ENCODE peak calls at places on chromosomes 11 and 22, in ten cellular contexts. W is kidney; A is gastrocnemius medialis; R is CD4-positive, alpha-beta T cell; Q is WERI-Rb-1; Z is AG09309; P is IMR-90; E is cardiac fibroblast; I is neural crest cell; C is HFF-Myc. M is an unnamed sample.
A peak's percentile ranks its signal among the peaks of the same experiment; 100 is the strongest.

GRCh38 chr11:126459691-126460404 is 104.4 kb downstream of the ST3GAL4 start:
- DNase-seq in R (no peak), I (no peak), Q (no peak), P (peak; percentile 91), W (no peak), C (peak; percentile 39), Z (peak; percentile 62), A (no peak), E (peak; percentile 67), M (no peak)

GRCh38 chr11:62553839-62554361 is 7.3 kb upstream of the AHNAK start:
- DNase-seq in P (peak; percentile 92), C (no peak), Z (peak; percentile 52), I (no peak), W (no peak), R (no peak), Q (no peak), A (peak; percentile 70), E (no peak), M (no peak)

GRCh38 chr22:24455751-24456426 is 28.5 kb downstream of the ADORA2A start:
- DNase-seq in Q (no peak), R (no peak), A (no peak), C (no peak), I (no peak), W (no peak), P (no peak), Z (no peak), E (peak; percentile 46), M (no peak)

GRCh38 chr11:27694992-27695391 is 5.3 kb downstream of the BDNF start:
- DNase-seq in I (no peak), C (no peak), A (no peak), W (no peak), E (peak; percentile 64), Q (no peak), Z (no peak), P (no peak), R (no peak), M (no peak)

GRCh38 chr11:83157755-83158473 is 983 bp downstream of the PCF11 start:
- DNase-seq in Z (no peak), Q (peak; percentile 46), R (peak; percentile 41), W (peak; percentile 79), C (no peak), P (peak; percentile 33), A (peak; percentile 72), I (peak; percentile 30), E (peak; percentile 62), M (peak; percentile 52)

GRCh38 chr22:19615867-19616581 is 91.8 kb upstream of the CLDN5 start:
- DNase-seq in E (no peak), Q (no peak), R (no peak), W (no peak), Z (no peak), I (no peak), A (no peak), P (no peak), C (no peak), M (no peak)

GRCh38 chr11:1832989-1833365 is 1.8 kb upstream of the SYT8 start:
- DNase-seq in C (no peak), Q (no peak), P (no peak), E (no peak), A (peak; percentile 11), R (no peak), Z (no peak), I (no peak), W (peak; percentile 77), M (no peak)

GRCh38 chr11:35274909-35275807 is 136.2 kb downstream of the CD44 start:
- DNase-seq in C (no peak), P (no peak), Q (no peak), R (no peak), I (no peak), Z (no peak), A (no peak), E (peak; percentile 46), W (no peak), M (no peak)

GRCh38 chr11:27254744-27255446 is 108.1 kb downstream of the CCDC34 start:
- DNase-seq in Q (no peak), W (no peak), R (no peak), E (peak; percentile 79), Z (peak; percentile 58), C (no peak), I (no peak), A (no peak), P (peak; percentile 54), M (no peak)

GRCh38 chr11:1629326-1630185 is at the start of gene KRTAP5-5:
- DNase-seq in A (no peak), E (no peak), P (no peak), I (no peak), Q (no peak), Z (no peak), R (no peak), C (no peak), W (peak; percentile 54), M (no peak)

GRCh38 chr11:44833221-44833620 is 106.5 kb downstream of the TSPAN18 start:
- DNase-seq in A (no peak), Z (no peak), Q (no peak), P (no peak), I (no peak), E (no peak), W (no peak), C (no peak), R (no peak), M (no peak)

GRCh38 chr11:119810478-119811232 is 81.7 kb upstream of the NECTIN1 start:
- DNase-seq in W (no peak), A (no peak), R (no peak), P (no peak), I (no peak), Z (no peak), C (no peak), Q (no peak), E (no peak), M (no peak)

GRCh38 chr11:1091332-1092083 is 16.8 kb downstream of the MUC2 start:
- DNase-seq in W (peak; percentile 4), Q (no peak), A (no peak), I (no peak), E (no peak), C (no peak), Z (no peak), R (no peak), P (no peak), M (peak; percentile 4)

GRCh38 chr11:134687548-134687947 is 275.5 kb upstream of the B3GAT1 start:
- DNase-seq in I (no peak), Z (no peak), E (no peak), Q (no peak), W (no peak), A (no peak), C (no peak), R (no peak), P (no peak), M (no peak)

GRCh38 chr22:31919730-31920129 is 24.6 kb upstream of the YWHAH start:
- DNase-seq in P (no peak), E (no peak), Z (no peak), A (no peak), W (no peak), Q (no peak), C (no peak), I (no peak), R (no peak), M (no peak)

GRCh38 chr22:25202290-25202921 is 2.7 kb downstream of the CRYBB3 start:
- DNase-seq in C (peak; percentile 39), P (peak; percentile 43), W (no peak), Q (peak; percentile 72), I (peak; percentile 72), A (peak; percentile 37), R (peak; percentile 38), Z (peak; percentile 13), E (peak; percentile 69), M (peak; percentile 80)

GRCh38 chr11:116981216-116981887 is 116.9 kb downstream of the SIK3 start:
- DNase-seq in Q (no peak), P (no peak), R (no peak), Z (no peak), I (no peak), W (no peak), A (no peak), C (no peak), E (peak; percentile 28), M (no peak)

DNA sequence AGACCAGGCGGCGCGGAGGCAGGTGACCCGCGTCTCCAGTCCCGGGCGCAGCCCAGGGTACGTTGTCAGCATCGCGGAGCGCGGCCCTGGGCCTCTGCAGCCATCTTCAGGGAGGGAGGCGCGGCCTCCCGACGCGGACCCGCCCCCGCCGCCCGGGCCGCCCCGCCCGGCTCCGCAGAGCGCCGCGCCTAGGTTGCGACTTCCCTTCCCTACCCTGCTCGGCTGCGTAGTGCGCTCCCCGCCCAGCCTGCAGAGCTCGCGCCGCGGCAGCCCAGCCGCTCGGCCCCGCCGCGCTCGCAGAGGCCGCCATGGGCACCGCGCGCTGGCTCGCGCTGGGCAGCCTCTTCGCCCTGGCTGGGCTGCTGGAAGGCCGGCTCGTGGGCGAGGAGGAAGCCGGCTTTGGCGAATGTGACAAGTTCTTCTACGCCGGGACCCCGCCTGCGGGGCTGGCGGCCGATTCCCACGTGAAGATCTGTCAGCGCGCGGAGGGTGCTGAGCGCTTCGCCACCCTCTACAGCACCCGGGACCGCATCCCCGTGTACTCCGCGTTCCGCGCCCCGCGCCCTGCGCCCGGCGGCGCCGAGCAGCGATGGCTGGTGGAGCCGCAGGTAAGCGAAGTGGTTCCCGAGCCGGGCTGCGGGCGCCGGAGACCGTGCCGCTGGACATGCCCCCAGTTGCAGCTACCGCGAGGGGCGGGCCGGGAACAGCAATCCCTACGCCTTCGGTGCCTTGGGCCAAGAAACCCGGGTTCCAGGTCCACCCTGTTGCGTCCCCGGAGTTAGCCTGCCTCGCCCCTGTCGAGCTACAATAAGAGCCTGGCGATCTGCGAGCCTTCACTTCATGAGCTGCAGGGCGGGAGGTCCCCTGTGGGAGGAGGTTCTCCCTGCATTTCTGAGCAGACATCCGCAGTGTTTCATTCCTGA is at the start of gene ENDOD1:
- DNase-seq in C (no peak), Q (peak; percentile 78), I (peak; percentile 66), R (peak; percentile 84), P (peak; percentile 74), Z (no peak), W (peak; percentile 96), E (peak; percentile 87), A (peak; percentile 72), M (peak; percentile 82)
- TF ChIP-seq CTCF in C (no peak), Q (peak; percentile 9), I (peak; percentile 4), R (no peak), P (peak; percentile 2), Z (no peak), W (peak; percentile 0), E (peak; percentile 6), A (peak; percentile 16), M (no peak)

GRCh38 chr11:113725411-113725810 is 19.3 kb upstream of the TMPRSS5 start:
- DNase-seq in Z (no peak), C (no peak), R (no peak), W (no peak), I (no peak), A (no peak), E (no peak), Q (no peak), P (no peak), M (no peak)
- TF ChIP-seq CTCF in Z (peak; percentile 4), C (no peak), R (no peak), W (no peak), I (no peak), A (no peak), E (no peak), Q (no peak), P (no peak), M (no peak)

GRCh38 chr11:95138448-95138847 is 48.8 kb downstream of the ENDOD1 start:
- DNase-seq in A (no peak), Q (no peak), W (no peak), C (no peak), Z (no peak), E (no peak), R (no peak), P (no peak), I (no peak), M (no peak)
- TF ChIP-seq CTCF in A (peak; percentile 19), Q (peak; percentile 42), W (peak; percentile 32), C (no peak), Z (no peak), E (peak; percentile 27), R (no peak), P (peak; percentile 23), I (no peak), M (no peak)

GRCh38 chr11:28939381-28939780 is 831.2 kb downstream of the METTL15 start:
- DNase-seq in Q (no peak), W (no peak), E (no peak), I (no peak), Z (no peak), R (no peak), P (no peak), A (no peak), C (no peak), M (no peak)
- TF ChIP-seq CTCF in Q (no peak), W (no peak), E (no peak), I (no peak), Z (no peak), R (no peak), P (no peak), A (no peak), C (no peak), M (no peak)

M was measured in glutamatergic neuron.